ENCODE peak calls at places on chromosome 2, in seven cellular contexts. V is foreskin fibroblast; E is effector CD4-positive, alpha-beta T cell; R is prostate gland; G is myocyte; F is T-helper 2 cell; B is stimulated activated CD4-positive, alpha-beta T cell treated with anti-CD3 and anti-CD28 coated beads, Interleukin-2, amount 100 ng/mL, for 48 hours. O is an unnamed sample.

GRCh38 chr2:226398580-226398979 is 401.0 kb downstream of the IRS1 start:
- DNase-seq in V (no peak), E (no peak), R (no peak), G (peak), F (no peak), B (no peak), O (no peak)

GRCh38 chr2:25895620-25896019 is 17.3 kb upstream of the ASXL2 start:
- DNase-seq in V (no peak), E (no peak), R (no peak), G (no peak), F (no peak), B (no peak), O (no peak)

GRCh38 chr2:145413261-145413660 is 893.3 kb upstream of the ZEB2 start:
- DNase-seq in V (no peak), E (no peak), R (no peak), G (no peak), F (no peak), B (no peak), O (no peak)

GRCh38 chr2:235031686-235032373 is 80.0 kb downstream of the SH3BP4 start:
- DNase-seq in V (no peak), E (no peak), R (no peak), G (no peak), F (no peak), B (no peak), O (no peak)

GRCh38 chr2:238228700-238229099 is 11.1 kb downstream of the HES6 start:
- DNase-seq in V (no peak), E (no peak), R (no peak), G (peak), F (no peak), B (no peak), O (no peak)

GRCh38 chr2:128439231-128440086 is 120.8 kb upstream of the HS6ST1 start:
- DNase-seq in V (no peak), E (no peak), R (no peak), G (no peak), F (no peak), B (no peak), O (no peak)

GRCh38 chr2:46131-46470 is 204 bp downstream of the FAM110C start:
- DNase-seq in V (no peak), E (no peak), R (no peak), G (no peak), F (no peak), B (no peak), O (no peak)

GRCh38 chr2:11444737-11445136 is 21.2 kb downstream of the E2F6 start:
- DNase-seq in V (no peak), E (no peak), R (no peak), G (no peak), F (no peak), B (no peak), O (no peak)

GRCh38 chr2:96098900-96099590 is 17.3 kb downstream of the ADRA2B start:
- DNase-seq in V (no peak), E (peak), R (no peak), G (no peak), F (no peak), B (no peak), O (no peak)

GRCh38 chr2:202187570-202187969 is 50.8 kb downstream of the SUMO1 start:
- DNase-seq in V (no peak), E (no peak), R (no peak), G (no peak), F (no peak), B (no peak), O (no peak)

GRCh38 chr2:55196526-55196925 is 35.6 kb downstream of the CLHC1 start:
- DNase-seq in V (no peak), E (no peak), R (no peak), G (no peak), F (no peak), B (no peak), O (no peak)

GRCh38 chr2:231795525-231796327 is 9.5 kb downstream of the COPS7B start:
- DNase-seq in V (peak), E (no peak), R (peak), G (peak), F (no peak), B (no peak), O (no peak)

GRCh38 chr2:127625146-127625943 is 20.6 kb upstream of the GPR17 start:
- DNase-seq in V (no peak), E (no peak), R (no peak), G (no peak), F (no peak), B (no peak), O (no peak)

GRCh38 chr2:146982393-146982846 is 862.4 kb upstream of the ACVR2A start:
- DNase-seq in V (peak), E (no peak), R (peak), G (peak), F (no peak), B (no peak), O (no peak)

GRCh38 chr2:186716899-186717811 is 23.3 kb downstream of the FAM171B start:
- DNase-seq in V (no peak), E (no peak), R (no peak), G (peak), F (no peak), B (no peak), O (no peak)

GRCh38 chr2:207784898-207785297 is 15.2 kb upstream of the FZD5 start:
- DNase-seq in V (no peak), E (no peak), R (no peak), G (no peak), F (no peak), B (no peak), O (no peak)

O was measured in effector memory CD8-positive, alpha-beta T cell.